ENCODE peak calls at places on chromosomes 2 and 18, in ten cellular contexts. N is lower leg skin, V is body of pancreas, L is A549, D is esophagus squamous epithelium, O is NB4, R is ovary, P is adrenal gland, X is HepG2, J is GM12891. Q is an unnamed sample.

GRCh38 chr2:55954306-55955035 is 30.9 kb upstream of the EFEMP1 start:
- DNase-seq in N (no peak), V (no peak), L (no peak), D (no peak), O (no peak), R (no peak), P (no peak), X (no peak), J (no peak), Q (no peak)

GRCh38 chr2:177649568-177650271 is 257.1 kb downstream of the AGPS start:
- DNase-seq in N (no peak), V (no peak), L (no peak), D (no peak), O (no peak), R (no peak), P (no peak), X (no peak), J (no peak), Q (no peak)

GRCh38 chr2:241773511-241774418 is 2.9 kb upstream of the GAL3ST2 start:
- DNase-seq in N (peak), V (no peak), L (no peak), D (no peak), O (no peak), R (no peak), P (no peak), X (peak), J (peak), Q (no peak)

GRCh38 chr2:128472789-128473174 is 154.1 kb upstream of the HS6ST1 start:
- DNase-seq in N (no peak), V (no peak), L (no peak), D (no peak), O (no peak), R (no peak), P (peak), X (no peak), J (peak), Q (no peak)

GRCh38 chr2:31205186-31205585 is 12.1 kb downstream of the CAPN14 start:
- DNase-seq in N (no peak), V (no peak), L (no peak), D (no peak), O (no peak), R (no peak), P (no peak), X (no peak), J (no peak), Q (no peak)

GRCh38 chr2:192122946-192123345 is 71.8 kb downstream of the TMEFF2 start:
- DNase-seq in N (no peak), V (no peak), L (no peak), D (no peak), O (no peak), R (no peak), P (no peak), X (no peak), J (no peak), Q (no peak)

GRCh38 chr2:64525323-64525625 is 1.1 kb downstream of the AFTPH start:
- DNase-seq in N (no peak), V (peak), L (no peak), D (no peak), O (peak), R (no peak), P (no peak), X (peak), J (no peak), Q (peak)

GRCh38 chr18:77366725-77367641 is 117.3 kb downstream of the GALR1 start:
- DNase-seq in N (no peak), V (peak), L (peak), D (no peak), O (peak), R (no peak), P (peak), X (peak), J (no peak), Q (no peak)

GRCh38 chr2:138122891-138123290 is 158.6 kb downstream of the HNMT start:
- DNase-seq in N (no peak), V (no peak), L (no peak), D (no peak), O (no peak), R (no peak), P (no peak), X (no peak), J (no peak), Q (no peak)

GRCh38 chr2:138364554-138365162 is 136.9 kb upstream of the SPOPL start:
- DNase-seq in N (no peak), V (no peak), L (no peak), D (no peak), O (no peak), R (no peak), P (no peak), X (no peak), J (no peak), Q (no peak)

GRCh38 chr2:211944572-211944971 is 594.0 kb downstream of the ERBB4 start:
- DNase-seq in N (no peak), V (no peak), L (no peak), D (no peak), O (no peak), R (no peak), P (no peak), X (no peak), J (no peak), Q (no peak)

GRCh38 chr2:196268022-196268421 is 96.6 kb upstream of the STK17B start:
- DNase-seq in N (no peak), V (no peak), L (no peak), D (no peak), O (peak), R (no peak), P (no peak), X (no peak), J (no peak), Q (no peak)

GRCh38 chr2:133504566-133505505 is 63.4 kb downstream of the NCKAP5 start:
- DNase-seq in N (no peak), V (peak), L (peak), D (no peak), O (no peak), R (peak), P (peak), X (no peak), J (no peak), Q (no peak)

GRCh38 chr2:16617282-16618266 is 48.1 kb downstream of the CYRIA start:
- DNase-seq in N (peak), V (peak), L (peak), D (no peak), O (peak), R (no peak), P (peak), X (no peak), J (no peak), Q (peak)

GRCh38 chr2:71880846-71881610 is 266.6 kb downstream of the CYP26B1 start:
- DNase-seq in N (peak), V (peak), L (peak), D (no peak), O (peak), R (no peak), P (peak), X (peak), J (no peak), Q (peak)

GRCh38 chr2:239913632-239914417 is 111.3 kb downstream of the NDUFA10 start:
- DNase-seq in N (peak), V (no peak), L (no peak), D (no peak), O (no peak), R (no peak), P (no peak), X (peak), J (no peak), Q (no peak)

GRCh38 chr18:12774982-12775381 is 72.1 kb downstream of the PSMG2 start:
- DNase-seq in N (peak), V (no peak), L (no peak), D (no peak), O (no peak), R (no peak), P (peak), X (no peak), J (no peak), Q (no peak)

GRCh38 chr18:10131036-10131774 is 217.4 kb downstream of the VAPA start:
- DNase-seq in N (no peak), V (no peak), L (no peak), D (no peak), O (no peak), R (no peak), P (no peak), X (no peak), J (no peak), Q (no peak)

GRCh38 chr18:3593904-3594759 is 144.2 kb downstream of the TGIF1 start:
- DNase-seq in N (peak), V (peak), L (peak), D (peak), O (peak), R (peak), P (peak), X (peak), J (peak), Q (peak)
- TF ChIP-seq POLR2A in N (no peak), V (peak), L (peak), D (no peak), O (no peak), R (peak), P (peak), X (peak), J (peak), Q (peak)

GRCh38 chr2:121286506-121286905 is 1.5 kb upstream of the TFCP2L1 start:
- DNase-seq in N (peak), V (no peak), L (no peak), D (no peak), O (peak), R (no peak), P (no peak), X (no peak), J (no peak), Q (no peak)

GRCh38 chr2:121283670-121284245 is 1.2 kb downstream of the TFCP2L1 start:
- DNase-seq in N (peak), V (no peak), L (no peak), D (no peak), O (no peak), R (no peak), P (peak), X (no peak), J (no peak), Q (no peak)

GRCh38 chr2:121284424-121285076 is 452 bp downstream of the TFCP2L1 start:
- DNase-seq in N (peak), V (no peak), L (peak), D (no peak), O (no peak), R (no peak), P (peak), X (no peak), J (no peak), Q (no peak)

GRCh38 chr2:121285926-121286325 is 924 bp upstream of the TFCP2L1 start:
- DNase-seq in N (no peak), V (no peak), L (no peak), D (no peak), O (no peak), R (no peak), P (peak), X (no peak), J (no peak), Q (no peak)

GRCh38 chr2:121285077-121285449 is at the start of gene TFCP2L1:
- DNase-seq in N (no peak), V (peak), L (peak), D (no peak), O (peak), R (no peak), P (peak), X (no peak), J (peak), Q (peak)
- TF ChIP-seq POLR2A in N (no peak), V (peak), L (peak), D (peak), O (no peak), R (no peak), P (no peak), X (no peak), J (no peak), Q (no peak)

DNA sequence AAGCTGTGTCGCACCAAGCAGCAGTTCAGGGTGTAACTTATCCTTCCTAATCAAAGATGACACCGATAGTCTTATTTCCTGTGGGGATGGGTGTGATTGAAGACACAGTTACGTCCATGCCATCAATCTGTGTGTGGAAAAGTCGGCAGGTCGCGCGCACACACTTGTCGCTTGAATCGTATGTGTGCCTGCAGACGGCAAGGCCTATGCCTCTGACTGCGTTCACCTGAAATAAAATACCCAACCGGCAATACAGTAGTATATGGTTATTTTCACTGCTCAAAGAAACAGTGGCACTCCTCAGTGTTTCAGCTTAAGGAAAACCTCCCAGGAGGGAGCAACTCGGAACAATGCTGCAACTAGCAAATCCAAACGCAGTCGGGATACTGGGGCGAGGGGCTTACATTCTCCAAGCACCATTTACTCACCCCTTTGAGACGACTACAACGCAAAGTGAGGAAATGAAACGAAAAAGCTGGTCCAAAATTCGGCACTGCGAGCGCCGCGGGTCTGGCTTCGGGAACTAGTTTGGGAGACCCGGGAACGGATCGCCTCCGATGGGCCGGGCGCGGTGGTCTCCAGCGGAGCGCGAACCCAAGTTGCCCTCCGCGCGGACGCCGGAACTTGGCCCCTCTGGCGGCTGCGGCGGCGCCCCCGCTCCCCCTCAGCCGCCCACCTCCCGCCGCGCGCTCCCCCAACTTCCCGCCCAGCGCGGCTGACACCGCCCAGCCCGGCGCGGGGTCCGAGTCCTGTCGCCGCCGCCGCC is 680 bp downstream of the PRKD3 start:
- DNase-seq in N (peak), V (peak), L (peak), D (no peak), O (peak), R (no peak), P (peak), X (peak), J (peak), Q (peak)
- TF ChIP-seq POLR2A in N (no peak), V (no peak), L (no peak), D (no peak), O (no peak), R (peak), P (peak), X (no peak), J (no peak), Q (no peak)

DNA sequence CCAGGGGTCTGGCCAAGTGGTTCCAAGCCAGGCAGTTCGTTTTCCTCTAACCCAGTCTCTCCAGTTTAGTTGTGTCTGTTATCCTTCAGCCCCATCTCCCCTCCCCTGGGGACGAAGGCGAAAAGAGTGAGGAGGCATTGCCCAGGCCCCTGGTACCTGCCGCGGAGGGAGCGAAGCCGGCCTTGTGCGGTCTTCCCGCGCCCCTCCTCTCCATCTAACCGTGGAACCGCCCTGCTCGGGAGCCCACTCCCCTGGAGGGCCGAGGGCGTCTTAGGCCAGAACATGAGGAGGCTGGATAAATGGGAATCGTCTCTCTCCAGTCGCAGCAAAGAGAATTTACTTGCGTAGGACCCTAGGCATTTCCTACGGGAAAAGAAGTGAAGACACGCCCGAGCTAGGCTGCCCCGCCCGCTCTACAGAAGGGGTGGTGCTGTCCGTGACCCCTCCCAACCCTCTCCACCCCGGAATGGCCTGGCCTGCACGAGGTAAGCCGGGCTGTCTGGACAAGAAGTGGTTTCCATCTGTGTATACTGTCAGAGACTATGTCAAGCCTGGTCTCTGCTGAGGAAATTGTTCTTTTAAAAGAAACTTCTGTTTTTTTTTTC is 156.2 kb downstream of the MIB1 start:
- DNase-seq in N (no peak), V (no peak), L (no peak), D (no peak), O (no peak), R (no peak), P (no peak), X (no peak), J (no peak), Q (no peak)
- TF ChIP-seq POLR2A in N (no peak), V (no peak), L (no peak), D (no peak), O (no peak), R (no peak), P (no peak), X (no peak), J (no peak), Q (no peak)

DNA sequence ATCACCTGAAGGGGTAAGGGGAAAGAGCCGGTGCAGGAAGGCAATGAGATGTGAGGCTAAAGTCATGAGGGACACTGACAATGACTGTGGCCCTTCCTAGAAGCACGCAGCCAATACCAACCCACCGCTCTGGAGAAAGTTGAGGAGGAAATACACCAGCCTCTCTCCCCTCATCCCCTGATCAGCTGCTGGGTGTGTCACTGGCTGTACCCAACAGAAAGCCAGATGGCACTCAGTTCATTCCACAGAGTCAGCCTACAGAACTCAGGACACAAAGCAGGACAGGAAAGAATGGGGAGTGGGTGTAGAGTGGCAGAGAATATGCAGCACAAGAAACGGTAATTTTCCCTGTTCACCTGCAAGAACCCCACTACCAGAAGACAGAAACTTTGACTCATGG is 29.7 kb downstream of the CCBE1 start:
- DNase-seq in N (no peak), V (no peak), L (no peak), D (no peak), O (no peak), R (no peak), P (no peak), X (no peak), J (no peak), Q (no peak)
- TF ChIP-seq POLR2A in N (no peak), V (no peak), L (no peak), D (no peak), O (no peak), R (no peak), P (no peak), X (no peak), J (no peak), Q (no peak)

DNA sequence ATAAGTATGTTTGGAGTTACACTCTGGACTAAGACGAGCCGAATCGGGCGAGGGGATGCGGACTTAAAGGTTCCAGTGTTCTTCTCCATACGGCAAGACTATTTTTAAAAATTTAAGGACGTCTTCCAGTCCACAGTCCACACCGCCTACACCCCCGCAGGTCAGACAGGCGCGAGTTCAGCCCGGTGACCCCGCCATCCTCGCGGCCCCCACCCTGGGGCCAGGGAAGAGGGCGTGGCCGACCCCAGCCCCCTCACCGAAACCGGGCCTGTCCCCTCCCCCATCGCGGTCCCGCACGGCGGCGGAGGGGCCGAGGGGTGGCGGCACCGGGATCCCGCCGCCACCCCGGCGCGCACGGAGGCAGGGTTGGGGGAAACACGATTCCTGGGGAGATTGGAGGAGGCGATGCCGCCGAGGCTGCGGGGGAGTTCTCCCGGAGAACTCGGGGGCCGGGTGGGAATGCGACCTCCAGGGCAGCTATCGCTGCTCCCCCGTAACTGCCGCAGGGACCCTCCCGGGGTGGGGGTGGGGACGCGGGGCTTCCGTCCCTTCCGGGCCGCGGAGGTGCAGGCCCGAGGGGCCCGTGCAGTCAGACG is 24.6 kb upstream of the SMAD7 start:
- DNase-seq in N (no peak), V (no peak), L (no peak), D (no peak), O (no peak), R (peak), P (no peak), X (no peak), J (no peak), Q (no peak)
- TF ChIP-seq POLR2A in N (no peak), V (peak), L (peak), D (no peak), O (no peak), R (no peak), P (peak), X (no peak), J (no peak), Q (no peak)

DNA sequence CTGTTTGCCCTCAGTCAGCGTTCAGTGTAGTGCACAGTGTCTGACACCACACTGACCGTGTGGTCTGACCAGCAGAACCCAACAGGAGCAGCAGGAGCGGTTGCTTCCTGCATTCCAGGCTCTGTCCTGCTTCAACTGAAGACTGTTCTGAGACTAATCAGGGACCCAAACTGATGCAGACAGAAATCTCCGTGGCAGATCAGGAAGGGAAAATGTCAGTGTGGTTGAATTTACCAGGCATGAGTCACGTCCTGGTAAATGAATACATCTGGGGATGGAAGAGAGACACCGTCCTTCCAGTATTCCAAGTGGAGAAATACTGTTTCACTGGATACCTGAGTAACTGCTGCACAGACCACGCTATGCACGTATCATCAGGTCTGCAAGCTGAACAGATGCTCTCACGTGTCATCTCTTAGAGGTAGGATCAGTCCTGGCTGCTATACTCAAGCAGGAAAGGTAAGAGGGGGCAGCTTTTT is 223.6 kb upstream of the EPAS1 start:
- DNase-seq in N (no peak), V (peak), L (peak), D (no peak), O (no peak), R (no peak), P (peak), X (peak), J (no peak), Q (no peak)
- TF ChIP-seq POLR2A in N (no peak), V (no peak), L (no peak), D (no peak), O (no peak), R (no peak), P (no peak), X (no peak), J (no peak), Q (no peak)

DNA sequence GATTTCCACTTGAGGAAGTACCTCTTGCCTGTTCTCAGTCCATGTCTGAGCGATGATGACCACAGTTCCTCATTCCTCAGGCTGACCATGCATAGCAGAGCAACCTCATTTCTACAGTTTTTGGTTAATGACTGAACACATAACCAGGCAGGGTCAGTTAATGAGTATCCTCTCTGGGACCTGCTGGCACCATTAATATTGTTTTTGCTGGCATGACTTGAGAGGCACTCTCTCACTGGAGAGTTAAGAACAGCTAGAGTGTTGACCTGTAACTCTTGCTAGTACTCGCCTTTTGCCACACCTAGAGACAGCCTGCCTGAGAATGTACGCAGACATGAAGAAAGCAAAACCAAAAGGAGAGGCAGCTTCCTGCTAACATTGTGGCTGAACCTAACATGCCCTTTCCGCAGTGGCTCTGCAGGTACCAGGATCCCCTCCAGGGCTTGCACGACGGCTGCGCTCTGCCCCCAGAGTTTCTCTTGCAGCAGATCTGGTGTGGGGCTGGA is 23.9 kb downstream of the PECR start:
- DNase-seq in N (no peak), V (peak), L (peak), D (no peak), O (peak), R (no peak), P (no peak), X (no peak), J (no peak), Q (no peak)
- TF ChIP-seq POLR2A in N (no peak), V (peak), L (no peak), D (no peak), O (no peak), R (no peak), P (no peak), X (peak), J (no peak), Q (no peak)

Q was measured in erythroblast.